ENCODE peak calls at places on chromosomes 16 and 17, in four cellular contexts. C, J, N and Y are unnamed samples.

GRCh38 chr17:79830303-79830702 is 8.9 kb downstream of the CBX4 start:
- DNase-seq in N (peak), C (no peak), J (no peak), Y (no peak)

GRCh38 chr16:70736454-70737376 is 50.9 kb upstream of the MTSS2 start:
- DNase-seq in N (no peak), C (no peak), J (peak), Y (no peak)

GRCh38 chr16:1125471-1125870 is 27.4 kb upstream of the CACNA1H start:
- DNase-seq in C (no peak), J (peak), N (peak), Y (no peak)

GRCh38 chr17:38578229-38578628 is 27.5 kb downstream of the SRCIN1 start:
- DNase-seq in C (no peak), J (peak), N (no peak), Y (no peak)

GRCh38 chr16:21167360-21167759 is 8.9 kb downstream of the LDAF1 start:
- DNase-seq in C (no peak), J (no peak), N (no peak), Y (no peak)

GRCh38 chr17:78795241-78795640 is 13.2 kb upstream of the CYTH1 start:
- DNase-seq in N (no peak), J (no peak), C (no peak), Y (no peak)

GRCh38 chr16:1933097-1933661 is 9.8 kb downstream of the MSRB1 start:
- DNase-seq in N (no peak), C (peak), J (no peak), Y (no peak)

GRCh38 chr16:414395-415169 is 10.9 kb upstream of the RAB11FIP3 start:
- DNase-seq in N (no peak), C (no peak), J (no peak), Y (no peak)

GRCh38 chr17:63178530-63178929 is 212.5 kb downstream of the TANC2 start:
- DNase-seq in N (no peak), J (no peak), C (no peak), Y (no peak)

GRCh38 chr17:77692571-77693161 is 265.8 kb upstream of the TNRC6C start:
- DNase-seq in J (no peak), C (no peak), N (no peak), Y (no peak)

GRCh38 chr16:21590791-21591190 is 8.6 kb upstream of the METTL9 start:
- DNase-seq in N (no peak), C (no peak), J (no peak), Y (no peak)

GRCh38 chr17:36183001-36183810 is 6.8 kb upstream of the TBC1D3B start:
- DNase-seq in J (peak), N (peak), C (peak), Y (peak)

GRCh38 chr17:50211249-50212120 is 10.1 kb upstream of the COL1A1 start:
- DNase-seq in C (no peak), J (no peak), N (no peak), Y (peak)

GRCh38 chr17:81470944-81471803 is 41.4 kb downstream of the ACTG1 start:
- DNase-seq in J (peak), N (no peak), C (no peak), Y (no peak)

GRCh38 chr17:47844814-47845453 is 3.9 kb upstream of the SCRN2 start:
- DNase-seq in N (peak), J (no peak), C (no peak), Y (no peak)

GRCh38 chr17:67390646-67391480 is 13.8 kb downstream of the PITPNC1 start:
- DNase-seq in C (peak), J (no peak), N (no peak), Y (peak)

GRCh38 chr16:81436381-81436780 is 8.2 kb upstream of the CMIP start:
- DNase-seq in N (no peak), J (no peak), C (no peak), Y (no peak)

GRCh38 chr17:33725675-33726271 is 432.7 kb upstream of the ASIC2 start:
- DNase-seq in J (peak), N (peak), C (peak), Y (no peak)

GRCh38 chr17:12231027-12231682 is 210.5 kb downstream of the MAP2K4 start:
- DNase-seq in J (no peak), N (no peak), C (no peak), Y (no peak)

GRCh38 chr16:72995151-72995881 is 52.6 kb downstream of the ZFHX3 start:
- DNase-seq in J (peak), C (no peak), N (peak), Y (no peak)

GRCh38 chr17:14303343-14304221 is 2.7 kb downstream of the HS3ST3B1 start:
- DNase-seq in J (peak), N (peak), C (no peak), Y (no peak)

GRCh38 chr17:5181509-5182305 is 10.0 kb downstream of the ZNF594 start:
- DNase-seq in J (no peak), N (no peak), C (no peak), Y (no peak)

GRCh38 chr17:12402963-12403622 is 262.6 kb upstream of the MYOCD start:
- DNase-seq in N (no peak), C (no peak), J (no peak), Y (no peak)

GRCh38 chr17:28216528-28216927 is 102.5 kb upstream of the TMEM97 start:
- DNase-seq in C (no peak), J (no peak), N (no peak), Y (no peak)

GRCh38 chr17:21371511-21372081 is 4.6 kb upstream of the KCNJ12 start:
- DNase-seq in C (no peak), N (no peak), J (no peak), Y (peak)

GRCh38 chr16:67665598-67665997 is 952 bp downstream of the ENKD1 start:
- DNase-seq in N (no peak), C (no peak), J (no peak), Y (no peak)

GRCh38 chr17:44747566-44747965 is 11.2 kb upstream of the ADAM11 start:
- DNase-seq in N (peak), J (no peak), C (no peak), Y (no peak)

GRCh38 chr17:44752953-44753861 is 5.6 kb upstream of the ADAM11 start:
- DNase-seq in J (no peak), N (no peak), C (no peak), Y (no peak)

GRCh38 chr17:44751806-44752205 is 7.0 kb upstream of the ADAM11 start:
- DNase-seq in N (no peak), C (no peak), J (no peak), Y (no peak)

GRCh38 chr17:44751331-44751730 is 7.5 kb upstream of the ADAM11 start:
- DNase-seq in N (no peak), C (no peak), J (no peak), Y (no peak)

GRCh38 chr17:44749076-44750020 is 9.4 kb upstream of the ADAM11 start:
- DNase-seq in N (no peak), J (no peak), C (no peak), Y (no peak)
- H3K4me3 ChIP-seq in N (no peak), J (no peak), C (no peak), Y (no peak)

GRCh38 chr16:11748023-11748403 is 5.4 kb upstream of the TXNDC11 start:
- DNase-seq in N (no peak), J (no peak), C (no peak), Y (no peak)
- H3K27ac ChIP-seq in N (no peak), J (peak), C (peak), Y (peak)

GRCh38 chr16:83138512-83138911 is 511.7 kb downstream of the CDH13 start:
- DNase-seq in N (no peak), J (no peak), C (no peak), Y (no peak)

GRCh38 chr16:83137326-83137770 is 510.6 kb downstream of the CDH13 start:
- DNase-seq in J (peak), N (no peak), C (peak), Y (no peak)

GRCh38 chr16:83138976-83139690 is 512.4 kb downstream of the CDH13 start:
- DNase-seq in C (no peak), J (no peak), N (no peak), Y (no peak)

GRCh38 chr16:83136924-83137323 is 510.2 kb downstream of the CDH13 start:
- DNase-seq in N (no peak), J (no peak), C (no peak), Y (no peak)

DNA sequence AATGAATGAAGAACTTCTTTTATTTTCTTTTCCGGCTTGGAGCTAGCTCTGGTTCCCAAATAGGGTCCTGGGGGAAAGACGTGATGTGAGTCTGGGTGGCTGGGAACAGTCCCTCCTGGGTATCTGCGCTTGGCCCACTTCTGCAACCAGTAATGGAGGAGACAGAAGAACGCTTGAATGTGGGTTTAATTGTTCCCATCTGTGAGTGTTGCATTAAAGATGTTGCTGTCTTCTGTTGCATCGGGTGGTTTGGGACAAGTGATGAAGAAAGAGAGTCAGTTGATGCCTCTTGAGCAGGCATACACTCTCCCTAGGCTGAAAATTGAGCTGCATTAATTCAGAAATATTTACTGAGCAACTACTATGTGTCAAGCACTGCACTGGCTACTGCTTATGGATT is 511.1 kb downstream of the CDH13 start:
- DNase-seq in C (no peak), J (no peak), N (no peak), Y (no peak)
- H3K4me3 ChIP-seq in C (no peak), J (no peak), N (no peak), Y (no peak)

DNA sequence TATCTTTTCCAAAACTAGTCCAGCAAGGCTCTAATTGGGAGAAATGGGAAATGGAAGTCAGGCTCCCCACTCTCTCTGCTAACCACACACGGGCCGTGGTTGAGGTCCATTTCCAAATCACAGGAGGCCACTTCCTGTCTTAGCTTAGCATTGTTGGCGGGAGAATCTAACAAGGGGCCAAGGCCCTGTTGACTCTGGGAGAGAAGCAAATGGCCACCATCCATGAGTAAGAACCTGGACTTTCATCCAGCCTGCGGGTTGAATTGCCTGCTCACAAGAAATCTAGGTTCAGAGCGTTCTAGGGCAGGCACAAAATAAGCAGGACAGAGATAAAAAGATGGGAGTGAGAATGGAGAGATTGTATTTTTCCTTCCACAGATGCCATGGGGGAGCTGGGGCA is 5.7 kb downstream of the FAM20A start:
- DNase-seq in N (no peak), C (no peak), J (no peak), Y (no peak)
- H3K27ac ChIP-seq in N (no peak), C (no peak), J (no peak), Y (no peak)

DNA sequence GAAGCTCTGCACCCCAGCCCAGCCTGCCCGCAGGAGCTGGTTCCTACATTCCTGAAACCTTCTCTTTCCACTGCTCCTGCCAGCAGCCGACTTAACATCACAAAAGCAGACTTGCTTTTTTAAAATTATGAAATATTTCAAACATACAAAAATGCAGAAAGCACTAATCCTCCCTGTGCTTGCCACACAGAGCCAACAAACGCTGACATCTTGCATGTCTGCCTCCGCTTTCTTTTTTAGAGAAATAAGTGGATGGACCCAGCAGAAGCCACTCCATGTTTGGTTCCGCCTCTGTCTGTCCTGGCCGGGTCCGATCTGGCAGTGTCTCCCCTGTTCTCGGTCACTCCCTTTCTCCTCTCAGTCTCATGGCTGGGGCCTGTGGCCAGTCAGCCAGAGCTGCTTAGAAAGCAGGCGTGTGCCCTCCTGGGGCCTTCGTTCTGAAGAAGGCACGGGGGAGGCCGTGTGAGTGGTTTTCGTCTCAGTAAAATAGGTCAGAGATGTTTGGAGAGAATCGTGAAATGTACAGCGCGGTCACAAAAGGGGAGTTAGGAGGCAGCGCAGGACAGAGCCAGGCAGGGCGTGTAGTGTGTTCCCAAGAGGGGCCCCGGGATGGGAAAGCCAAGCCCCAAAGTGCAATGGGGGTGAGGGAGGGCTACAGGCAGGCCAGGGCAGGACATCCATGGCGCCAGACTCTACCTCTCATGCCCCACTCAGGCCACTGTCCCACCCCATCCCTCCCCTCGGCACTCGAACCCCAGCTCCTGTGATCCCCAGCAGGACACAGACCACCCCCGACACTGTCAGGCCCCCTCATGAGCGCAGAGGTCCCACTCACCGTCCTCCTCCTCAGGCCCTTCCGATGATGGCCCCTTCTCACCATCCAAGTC is 23.2 kb downstream of the MXRA7 start:
- DNase-seq in C (no peak), N (no peak), J (no peak), Y (no peak)
- H3K4me3 ChIP-seq in C (no peak), N (no peak), J (no peak), Y (no peak)

GRCh38 chr17:64653325-64653984 is 8.7 kb downstream of the SMURF2 start:
- DNase-seq in N (no peak), C (no peak), J (no peak), Y (no peak)

GRCh38 chr17:64653985-64654355 is 8.1 kb downstream of the SMURF2 start:
- DNase-seq in J (no peak), N (no peak), C (no peak), Y (no peak)

GRCh38 chr17:64655704-64656103 is 6.4 kb downstream of the SMURF2 start:
- DNase-seq in C (no peak), N (no peak), J (no peak), Y (no peak)

GRCh38 chr17:64648234-64648633 is 13.9 kb downstream of the SMURF2 start:
- DNase-seq in J (no peak), N (no peak), C (no peak), Y (no peak)

DNA sequence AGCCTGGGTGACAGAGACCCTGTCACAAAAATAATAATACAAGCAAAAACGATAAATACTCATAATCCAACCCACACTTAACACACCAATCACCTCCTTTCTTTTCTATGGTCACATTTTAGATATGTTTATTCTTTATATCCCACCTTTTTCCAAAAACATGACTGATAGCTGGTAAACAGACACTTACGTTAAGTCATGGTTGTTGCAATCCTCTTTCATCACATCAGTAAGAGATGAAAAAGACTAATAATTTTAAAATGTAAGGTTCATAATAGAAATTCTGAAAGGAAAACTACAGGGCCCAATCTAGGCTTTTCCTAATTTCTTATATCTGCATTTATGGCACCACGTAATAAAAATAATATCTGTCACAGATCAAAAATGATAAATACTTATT is 10.2 kb downstream of the SMURF2 start:
- DNase-seq in N (no peak), C (no peak), J (no peak), Y (no peak)
- H3K27ac ChIP-seq in N (no peak), C (no peak), J (no peak), Y (no peak)

GRCh38 chr17:76480676-76481075 is 13.3 kb downstream of the AANAT start:
- DNase-seq in N (no peak), C (no peak), J (peak), Y (no peak)
- H3K4me3 ChIP-seq in N (no peak), C (no peak), J (no peak), Y (no peak)

GRCh38 chr16:87389245-87389644 is 2.9 kb upstream of the MAP1LC3B start:
- DNase-seq in N (no peak), J (no peak), C (peak), Y (no peak)
- H3K27ac ChIP-seq in N (peak), J (no peak), C (peak), Y (peak)

GRCh38 chr16:4661661-4662060 is 31.7 kb upstream of the NUDT16L1 start:
- DNase-seq in J (no peak), C (no peak), N (no peak), Y (no peak)

GRCh38 chr16:4664538-4665418 is 28.6 kb upstream of the NUDT16L1 start:
- DNase-seq in J (no peak), C (no peak), N (no peak), Y (no peak)

GRCh38 chr16:4666537-4667202 is 26.7 kb upstream of the NUDT16L1 start:
- DNase-seq in J (no peak), N (no peak), C (no peak), Y (no peak)

GRCh38 chr16:4660454-4661007 is 32.8 kb upstream of the NUDT16L1 start:
- DNase-seq in J (no peak), C (no peak), N (no peak), Y (peak)

DNA sequence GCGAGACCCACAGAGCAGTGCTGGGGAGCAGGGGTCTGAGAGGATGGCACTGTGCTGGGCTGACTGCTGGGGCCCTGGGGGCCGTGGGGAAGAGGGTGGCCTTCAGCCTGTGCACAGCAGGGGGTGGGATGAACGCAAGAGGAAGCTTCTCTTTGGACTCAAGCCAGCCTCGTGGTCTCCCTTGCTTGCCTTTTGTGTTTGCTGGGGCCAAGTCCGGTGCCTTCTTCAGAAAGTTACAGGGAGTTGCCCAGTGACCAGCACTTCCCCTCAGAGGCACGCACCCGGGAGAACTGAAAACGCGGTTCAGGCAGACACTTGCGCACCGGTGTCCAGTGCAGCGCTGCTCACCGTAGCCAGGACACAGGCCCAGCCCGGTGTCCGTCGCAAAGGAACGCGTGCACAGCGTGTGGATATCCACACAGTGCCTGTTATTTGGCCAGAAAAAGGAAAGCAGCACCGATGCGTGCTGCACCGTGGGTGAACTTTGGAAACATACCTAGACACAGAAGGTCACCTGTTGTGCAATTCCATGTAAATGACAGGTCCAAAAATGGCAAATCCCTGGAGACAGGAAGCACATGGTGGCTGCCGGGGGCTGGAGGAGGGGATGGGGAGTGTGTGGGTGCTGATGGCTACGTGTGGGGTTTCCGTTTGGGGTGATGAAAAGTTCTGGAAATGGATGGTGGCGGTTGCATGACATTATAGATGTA is 29.5 kb upstream of the NUDT16L1 start:
- DNase-seq in N (no peak), J (no peak), C (no peak), Y (no peak)
- H3K4me3 ChIP-seq in N (no peak), J (no peak), C (no peak), Y (peak)